ENCODE peak calls at places on chromosomes 7 and 10, in ten cellular contexts. N, P, U, B, E, J, O, T, V and M are unnamed samples.
A peak's percentile ranks its signal among the peaks of the same experiment; 100 is the strongest.

GRCh38 chr7:80922254-80923049 is 3.6 kb upstream of the SEMA3C start:
- DNase-seq in N (no peak), P (no peak), U (no peak), B (no peak), E (no peak), J (no peak), O (no peak), T (no peak), V (no peak), M (no peak)

GRCh38 chr10:60679388-60679987 is 98.8 kb upstream of the CDK1 start:
- DNase-seq in N (no peak), P (no peak), U (no peak), B (no peak), E (no peak), J (no peak), O (no peak), T (no peak), V (no peak), M (no peak)

GRCh38 chr10:24552346-24553016 is 171.2 kb downstream of the ARHGAP21 start:
- DNase-seq in N (no peak), P (no peak), U (no peak), B (no peak), E (peak; percentile 65), J (peak; percentile 54), O (no peak), T (no peak), V (peak; percentile 32), M (peak; percentile 47)

GRCh38 chr10:124998624-124999291 is 56.8 kb downstream of the ZRANB1 start:
- DNase-seq in N (no peak), P (no peak), U (no peak), B (peak; percentile 49), E (no peak), J (no peak), O (no peak), T (no peak), V (no peak), M (peak; percentile 73)

GRCh38 chr10:3235395-3235794 is 62.8 kb upstream of the PITRM1 start:
- DNase-seq in N (no peak), P (no peak), U (no peak), B (no peak), E (no peak), J (no peak), O (no peak), T (no peak), V (no peak), M (no peak)

GRCh38 chr7:69402696-69403095 is 195.6 kb upstream of the AUTS2 start:
- DNase-seq in N (no peak), P (no peak), U (no peak), B (no peak), E (no peak), J (no peak), O (no peak), T (no peak), V (no peak), M (no peak)

GRCh38 chr10:93417264-93417663 is 64.9 kb downstream of the MYOF start:
- DNase-seq in N (no peak), P (no peak), U (no peak), B (no peak), E (no peak), J (no peak), O (no peak), T (no peak), V (no peak), M (peak; percentile 79)

GRCh38 chr7:45269192-45269591 is 111.6 kb downstream of the RAMP3 start:
- DNase-seq in N (no peak), P (no peak), U (no peak), B (no peak), E (no peak), J (no peak), O (no peak), T (no peak), V (no peak), M (no peak)

GRCh38 chr10:116947838-116948529 is 57.0 kb downstream of the SHTN1 start:
- DNase-seq in N (no peak), P (no peak), U (no peak), B (no peak), E (peak; percentile 6), J (peak; percentile 13), O (no peak), T (no peak), V (no peak), M (no peak)

GRCh38 chr7:70694909-70695803 is 436.8 kb upstream of the GALNT17 start:
- DNase-seq in N (peak; percentile 33), P (no peak), U (no peak), B (peak; percentile 54), E (no peak), J (peak; percentile 24), O (no peak), T (no peak), V (no peak), M (peak; percentile 64)

GRCh38 chr7:140643416-140643815 is 2.8 kb upstream of the DENND2A start:
- DNase-seq in N (no peak), P (no peak), U (no peak), B (no peak), E (no peak), J (no peak), O (no peak), T (no peak), V (no peak), M (no peak)

GRCh38 chr10:87760195-87760905 is 57.7 kb downstream of the ATAD1 start:
- DNase-seq in N (no peak), P (no peak), U (no peak), B (no peak), E (no peak), J (no peak), O (no peak), T (no peak), V (no peak), M (no peak)

GRCh38 chr7:42350801-42351200 is 113.8 kb upstream of the GLI3 start:
- DNase-seq in N (no peak), P (no peak), U (peak; percentile 61), B (no peak), E (no peak), J (no peak), O (no peak), T (no peak), V (no peak), M (no peak)

GRCh38 chr10:125781374-125781773 is 5.8 kb upstream of the MMP21 start:
- DNase-seq in N (peak; percentile 4), P (no peak), U (no peak), B (no peak), E (no peak), J (no peak), O (no peak), T (no peak), V (no peak), M (no peak)

GRCh38 chr10:72351479-72351878 is 3.2 kb downstream of the DNAJB12 start:
- DNase-seq in N (no peak), P (no peak), U (no peak), B (no peak), E (no peak), J (no peak), O (no peak), T (no peak), V (no peak), M (no peak)